ENCODE peak calls at places on chromosomes 16 and 17, in seven cellular contexts. One of them, this sample, is unnamed. For H4K20me1, the result is how much of the 10 kb centered on the place peaks cover.

GRCh38 chr17:17782425-17783120 is 54.2 kb downstream of the SREBF1 start:
- DNase-seq in H9: peak
- DNase-seq in MM.1S: no peak
- DNase-seq in H1: no peak
- DNase-seq in mammary epithelial cell: no peak
- DNase-seq in astrocyte: no peak
- DNase-seq in GM23248: peak
- DNase-seq in this sample: peak

GRCh38 chr16:88737298-88738166 is 31.2 kb downstream of the CTU2 start:
- DNase-seq in GM23248: peak
- DNase-seq in H9: peak
- DNase-seq in H1: peak
- DNase-seq in MM.1S: peak
- DNase-seq in astrocyte: peak
- DNase-seq in mammary epithelial cell: peak
- DNase-seq in this sample: peak

GRCh38 chr17:16354585-16354984 is 1.3 kb upstream of the CENPV start:
- DNase-seq in mammary epithelial cell: no peak
- DNase-seq in astrocyte: no peak
- DNase-seq in H1: no peak
- DNase-seq in MM.1S: no peak
- DNase-seq in GM23248: no peak
- DNase-seq in H9: peak
- DNase-seq in this sample: no peak

GRCh38 chr17:66673668-66674276 is 161.1 kb upstream of the CACNG5 start:
- DNase-seq in H1: peak
- DNase-seq in astrocyte: peak
- DNase-seq in GM23248: peak
- DNase-seq in H9: peak
- DNase-seq in MM.1S: peak
- DNase-seq in mammary epithelial cell: peak
- DNase-seq in this sample: peak

GRCh38 chr17:73151888-73152633 is 12.7 kb upstream of the SSTR2 start:
- DNase-seq in H1: no peak
- DNase-seq in GM23248: no peak
- DNase-seq in H9: no peak
- DNase-seq in MM.1S: no peak
- DNase-seq in astrocyte: no peak
- DNase-seq in mammary epithelial cell: no peak
- DNase-seq in this sample: peak

GRCh38 chr16:8720080-8720966 is 45.9 kb downstream of the ABAT start:
- DNase-seq in mammary epithelial cell: no peak
- DNase-seq in H1: no peak
- DNase-seq in GM23248: no peak
- DNase-seq in astrocyte: no peak
- DNase-seq in MM.1S: no peak
- DNase-seq in H9: peak
- DNase-seq in this sample: no peak

GRCh38 chr17:64358261-64358788 is 32.3 kb downstream of the PECAM1 start:
- DNase-seq in H9: no peak
- DNase-seq in GM23248: peak
- DNase-seq in astrocyte: no peak
- DNase-seq in H1: no peak
- DNase-seq in MM.1S: no peak
- DNase-seq in mammary epithelial cell: no peak
- DNase-seq in this sample: no peak

GRCh38 chr17:69637399-69638165 is 223.1 kb downstream of the MAP2K6 start:
- DNase-seq in mammary epithelial cell: peak
- DNase-seq in H1: no peak
- DNase-seq in astrocyte: peak
- DNase-seq in MM.1S: no peak
- DNase-seq in GM23248: peak
- DNase-seq in H9: no peak
- DNase-seq in this sample: no peak

GRCh38 chr16:82031116-82032084 is 3.7 kb upstream of the HSD17B2 start:
- DNase-seq in astrocyte: peak
- DNase-seq in H9: no peak
- DNase-seq in MM.1S: no peak
- DNase-seq in GM23248: peak
- DNase-seq in mammary epithelial cell: peak
- DNase-seq in H1: no peak
- DNase-seq in this sample: peak

GRCh38 chr17:48499743-48500434 is 30.9 kb downstream of the HOXB1 start:
- DNase-seq in H1: no peak
- DNase-seq in H9: no peak
- DNase-seq in GM23248: no peak
- DNase-seq in mammary epithelial cell: no peak
- DNase-seq in MM.1S: no peak
- DNase-seq in astrocyte: no peak
- DNase-seq in this sample: no peak

GRCh38 chr17:59829217-59830006 is 63.3 kb downstream of the TUBD1 start:
- DNase-seq in H1: no peak
- DNase-seq in H9: no peak
- DNase-seq in MM.1S: peak
- DNase-seq in mammary epithelial cell: peak
- DNase-seq in GM23248: peak
- DNase-seq in astrocyte: peak
- DNase-seq in this sample: peak

GRCh38 chr17:72030067-72030899 is 90.5 kb upstream of the SOX9 start:
- DNase-seq in astrocyte: peak
- DNase-seq in GM23248: peak
- DNase-seq in H9: peak
- DNase-seq in mammary epithelial cell: peak
- DNase-seq in H1: peak
- DNase-seq in MM.1S: peak
- DNase-seq in this sample: peak

GRCh38 chr17:11300738-11301137 is 59.7 kb downstream of the SHISA6 start:
- DNase-seq in mammary epithelial cell: no peak
- DNase-seq in astrocyte: no peak
- DNase-seq in GM23248: no peak
- DNase-seq in H9: no peak
- DNase-seq in H1: no peak
- DNase-seq in MM.1S: no peak
- DNase-seq in this sample: no peak

GRCh38 chr16:66713076-66713475 is 16.5 kb upstream of the CMTM4 start:
- DNase-seq in astrocyte: no peak
- DNase-seq in mammary epithelial cell: no peak
- DNase-seq in MM.1S: no peak
- DNase-seq in H1: no peak
- DNase-seq in GM23248: peak
- DNase-seq in H9: no peak
- DNase-seq in this sample: no peak

GRCh38 chr16:65754799-65755691 is 611.4 kb upstream of the CDH5 start:
- DNase-seq in H1: no peak
- DNase-seq in H9: no peak
- DNase-seq in astrocyte: peak
- DNase-seq in GM23248: no peak
- DNase-seq in MM.1S: no peak
- DNase-seq in mammary epithelial cell: no peak
- DNase-seq in this sample: no peak

GRCh38 chr17:45293413-45294211 is 23.2 kb downstream of the MAP3K14 start:
- DNase-seq in H1: no peak
- DNase-seq in astrocyte: peak
- DNase-seq in H9: peak
- DNase-seq in MM.1S: no peak
- DNase-seq in GM23248: peak
- DNase-seq in mammary epithelial cell: peak
- DNase-seq in this sample: peak
- H4K20me1 ChIP-seq in H1: under half
- H4K20me1 ChIP-seq in astrocyte: half or more
- H4K20me1 ChIP-seq in H9: under half
- H4K20me1 ChIP-seq in MM.1S: under half
- H4K20me1 ChIP-seq in GM23248: under half
- H4K20me1 ChIP-seq in mammary epithelial cell: under half
- H4K20me1 ChIP-seq in this sample: under half

GRCh38 chr16:84825896-84826557 is 6.2 kb downstream of the CRISPLD2 start:
- DNase-seq in H1: no peak
- DNase-seq in MM.1S: no peak
- DNase-seq in astrocyte: no peak
- DNase-seq in GM23248: peak
- DNase-seq in mammary epithelial cell: no peak
- DNase-seq in H9: no peak
- DNase-seq in this sample: peak

GRCh38 chr16:84827131-84827574 is 7.4 kb downstream of the CRISPLD2 start:
- DNase-seq in astrocyte: no peak
- DNase-seq in H1: no peak
- DNase-seq in mammary epithelial cell: no peak
- DNase-seq in MM.1S: no peak
- DNase-seq in GM23248: peak
- DNase-seq in H9: no peak
- DNase-seq in this sample: no peak

GRCh38 chr16:84827897-84828296 is 8.1 kb downstream of the CRISPLD2 start:
- DNase-seq in GM23248: no peak
- DNase-seq in MM.1S: no peak
- DNase-seq in astrocyte: no peak
- DNase-seq in H1: no peak
- DNase-seq in mammary epithelial cell: no peak
- DNase-seq in H9: no peak
- DNase-seq in this sample: peak

GRCh38 chr16:84828322-84828721 is 8.5 kb downstream of the CRISPLD2 start:
- DNase-seq in H9: no peak
- DNase-seq in MM.1S: no peak
- DNase-seq in H1: no peak
- DNase-seq in GM23248: no peak
- DNase-seq in astrocyte: no peak
- DNase-seq in mammary epithelial cell: no peak
- DNase-seq in this sample: no peak

DNA sequence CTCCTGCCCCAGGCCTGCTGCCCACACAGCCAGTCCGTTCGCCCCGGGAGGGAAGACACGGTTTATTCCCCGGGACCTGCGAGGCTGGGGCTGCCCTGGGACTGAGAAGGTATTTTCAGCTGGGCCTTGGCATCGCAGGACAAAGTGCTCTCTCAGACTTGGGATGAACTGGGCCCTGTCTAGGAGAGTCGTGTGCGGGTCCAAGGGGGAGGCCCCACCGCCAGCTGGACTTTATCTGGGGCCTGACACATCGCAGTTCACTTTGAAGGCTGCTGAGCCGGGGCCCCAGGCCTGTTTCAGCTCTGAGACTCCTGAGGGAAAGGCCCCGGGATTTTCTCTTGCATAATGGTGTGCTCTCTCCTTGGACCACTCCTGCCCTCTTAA is 6.8 kb downstream of the CRISPLD2 start:
- DNase-seq in astrocyte: no peak
- DNase-seq in MM.1S: no peak
- DNase-seq in H1: no peak
- DNase-seq in H9: no peak
- DNase-seq in mammary epithelial cell: no peak
- DNase-seq in GM23248: peak
- DNase-seq in this sample: no peak
- H3K27ac ChIP-seq in astrocyte: no peak
- H3K27ac ChIP-seq in MM.1S: no peak
- H3K27ac ChIP-seq in H1: no peak
- H3K27ac ChIP-seq in H9: no peak
- H3K27ac ChIP-seq in mammary epithelial cell: no peak
- H3K27ac ChIP-seq in GM23248: peak
- H3K27ac ChIP-seq in this sample: no peak

GRCh38 chr17:39607851-39608130 is at the start of gene NEUROD2:
- DNase-seq in H1: no peak
- DNase-seq in astrocyte: no peak
- DNase-seq in GM23248: no peak
- DNase-seq in MM.1S: no peak
- DNase-seq in mammary epithelial cell: no peak
- DNase-seq in H9: peak
- DNase-seq in this sample: no peak

GRCh38 chr17:39607057-39607850 is 466 bp downstream of the NEUROD2 start:
- DNase-seq in MM.1S: no peak
- DNase-seq in mammary epithelial cell: no peak
- DNase-seq in H9: peak
- DNase-seq in GM23248: no peak
- DNase-seq in H1: no peak
- DNase-seq in astrocyte: no peak
- DNase-seq in this sample: no peak

GRCh38 chr17:39609416-39610025 is 1.8 kb upstream of the NEUROD2 start:
- DNase-seq in mammary epithelial cell: no peak
- DNase-seq in H1: no peak
- DNase-seq in GM23248: no peak
- DNase-seq in H9: no peak
- DNase-seq in MM.1S: no peak
- DNase-seq in astrocyte: no peak
- DNase-seq in this sample: no peak

GRCh38 chr17:39608601-39609000 is 881 bp upstream of the NEUROD2 start:
- DNase-seq in H1: no peak
- DNase-seq in MM.1S: no peak
- DNase-seq in mammary epithelial cell: no peak
- DNase-seq in astrocyte: no peak
- DNase-seq in H9: peak
- DNase-seq in GM23248: no peak
- DNase-seq in this sample: no peak

DNA sequence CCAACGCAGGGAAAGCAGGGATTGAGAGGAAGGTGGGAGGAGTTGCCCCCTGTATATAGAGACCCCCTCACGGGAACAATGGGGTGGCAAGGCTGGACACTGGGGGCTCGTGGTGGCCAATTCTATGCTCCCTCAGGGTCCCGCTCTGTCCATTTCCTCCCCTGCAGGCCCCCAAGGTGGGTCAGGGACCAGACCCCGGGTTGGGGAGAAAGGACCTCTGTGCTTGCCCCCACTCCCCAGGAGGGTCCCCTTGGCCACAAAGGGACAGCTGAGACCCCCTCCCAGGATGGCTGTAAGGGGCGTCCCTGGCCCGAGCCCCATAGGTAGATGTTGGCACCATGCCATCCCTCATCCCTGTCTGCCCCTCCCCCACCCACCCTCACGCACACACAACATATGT is 422 bp upstream of the NEUROD2 start:
- DNase-seq in GM23248: no peak
- DNase-seq in MM.1S: no peak
- DNase-seq in H9: peak
- DNase-seq in H1: no peak
- DNase-seq in astrocyte: no peak
- DNase-seq in mammary epithelial cell: no peak
- DNase-seq in this sample: no peak
- H2AFZ ChIP-seq in GM23248: no peak
- H2AFZ ChIP-seq in MM.1S: no peak
- H2AFZ ChIP-seq in H9: no peak
- H2AFZ ChIP-seq in H1: no peak
- H2AFZ ChIP-seq in astrocyte: no peak
- H2AFZ ChIP-seq in mammary epithelial cell: no peak
- H2AFZ ChIP-seq in this sample: no peak

DNA sequence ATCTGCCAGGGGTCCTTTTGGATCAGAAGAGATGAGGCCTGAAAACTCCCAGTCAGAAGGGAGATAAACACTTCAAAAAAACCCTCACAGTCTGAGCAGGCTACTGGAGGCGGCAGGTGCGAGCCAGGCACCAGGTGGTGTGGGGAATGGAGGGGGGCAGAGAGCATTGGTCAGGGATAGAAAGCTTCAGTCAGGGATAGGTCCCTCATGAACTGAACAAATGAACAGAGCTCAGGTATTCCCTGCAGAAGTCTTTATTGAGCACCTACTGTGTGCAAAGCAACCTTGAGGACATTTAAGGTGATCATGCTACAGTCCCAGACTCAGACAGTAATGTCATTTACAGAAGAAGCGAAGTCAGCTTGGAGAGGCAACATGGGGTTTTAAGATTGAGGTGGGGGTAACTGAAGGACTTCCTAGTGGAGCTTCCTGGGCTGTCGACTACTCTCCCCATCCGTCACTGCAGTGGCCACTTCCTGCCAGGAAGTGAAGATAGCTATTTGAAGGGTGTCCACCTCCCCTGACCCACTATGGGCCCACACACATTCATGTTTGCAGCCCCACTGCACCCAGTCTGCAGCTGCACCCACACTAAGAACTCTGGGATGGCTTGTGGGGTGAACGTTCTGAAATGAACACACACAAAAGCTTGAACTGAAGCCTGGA is 3.2 kb downstream of the KIFC3 start:
- DNase-seq in H9: no peak
- DNase-seq in MM.1S: no peak
- DNase-seq in astrocyte: no peak
- DNase-seq in GM23248: no peak
- DNase-seq in H1: no peak
- DNase-seq in mammary epithelial cell: no peak
- DNase-seq in this sample: no peak
- H4K20me1 ChIP-seq in H9: under half
- H4K20me1 ChIP-seq in MM.1S: under half
- H4K20me1 ChIP-seq in astrocyte: half or more
- H4K20me1 ChIP-seq in GM23248: under half
- H4K20me1 ChIP-seq in H1: under half
- H4K20me1 ChIP-seq in mammary epithelial cell: under half
- H4K20me1 ChIP-seq in this sample: under half

This sample was measured in PC-3.